ENCODE peak calls at places on chromosomes 12 and 14, in ten cellular contexts. Z, I, H, Q, M, O, P, D, G and W are unnamed samples.

GRCh38 chr12:8088574-8088973 is 6.5 kb downstream of the NECAP1 start:
- DNase-seq in G (no peak), M (no peak), I (no peak), Z (no peak), D (no peak), Q (no peak), P (no peak), H (no peak), O (peak; percentile 26), W (no peak)

GRCh38 chr14:64878775-64879634 is 702 bp downstream of the SPTB start:
- DNase-seq in P (no peak), H (peak; percentile 14), I (no peak), G (peak; percentile 87), Q (no peak), Z (no peak), M (no peak), O (peak; percentile 12), D (peak; percentile 11), W (no peak)

GRCh38 chr14:45199246-45199645 is 53.8 kb downstream of the MIS18BP1 start:
- DNase-seq in D (no peak), M (no peak), Z (no peak), O (no peak), G (no peak), I (no peak), Q (no peak), P (no peak), H (no peak), W (no peak)

GRCh38 chr14:25537846-25538455 is 488.0 kb upstream of the STXBP6 start:
- DNase-seq in I (peak; percentile 44), H (no peak), M (no peak), Z (no peak), P (no peak), G (no peak), D (peak; percentile 14), O (peak; percentile 28), Q (no peak), W (no peak)

GRCh38 chr12:49762468-49762847 is 21.1 kb downstream of the TMBIM6 start:
- DNase-seq in P (no peak), I (no peak), G (no peak), Z (no peak), D (no peak), O (no peak), H (no peak), Q (no peak), M (no peak), W (no peak)

GRCh38 chr12:65656904-65657351 is 167.4 kb upstream of the HMGA2 start:
- DNase-seq in P (no peak), I (no peak), Q (no peak), D (peak; percentile 26), O (no peak), Z (no peak), G (no peak), M (no peak), H (peak; percentile 45), W (no peak)

GRCh38 chr12:1122803-1123202 is 131.8 kb downstream of the ERC1 start:
- DNase-seq in Q (no peak), O (no peak), D (no peak), G (no peak), P (no peak), I (no peak), Z (no peak), H (no peak), M (no peak), W (no peak)

GRCh38 chr12:116559080-116559329 is 176 bp upstream of the MAP1LC3B2 start:
- DNase-seq in O (no peak), P (no peak), H (no peak), Z (no peak), I (no peak), Q (peak; percentile 78), M (no peak), D (no peak), G (no peak), W (no peak)

GRCh38 chr12:3559601-3560294 is 68.7 kb downstream of the PRMT8 start:
- DNase-seq in P (no peak), Z (no peak), D (no peak), I (no peak), M (peak; percentile 60), Q (no peak), O (no peak), H (no peak), G (no peak), W (no peak)

GRCh38 chr14:79325071-79325470 is 886.2 kb downstream of the DIO2 start:
- DNase-seq in D (no peak), Z (no peak), H (no peak), I (no peak), G (no peak), M (no peak), O (no peak), Q (no peak), P (no peak), W (no peak)
- TF ChIP-seq EP300 in D (no peak), Z (no peak), H (no peak), I (no peak), G (no peak), M (no peak), O (no peak), Q (no peak), P (no peak), W (no peak)

GRCh38 chr12:124400124-124400523 is 105.2 kb downstream of the RFLNA start:
- DNase-seq in I (no peak), H (no peak), Z (no peak), O (no peak), M (no peak), P (no peak), D (no peak), G (no peak), Q (no peak), W (no peak)

GRCh38 chr12:124401563-124402180 is 106.8 kb downstream of the RFLNA start:
- DNase-seq in P (no peak), D (no peak), H (no peak), G (no peak), Q (no peak), Z (no peak), O (no peak), M (no peak), I (no peak), W (no peak)

GRCh38 chr12:124397807-124398577 is 103.1 kb downstream of the RFLNA start:
- DNase-seq in P (peak; percentile 70), G (no peak), Z (peak; percentile 71), M (no peak), Q (no peak), D (peak; percentile 35), H (no peak), I (peak; percentile 92), O (peak; percentile 72), W (peak; percentile 93)

GRCh38 chr12:124398578-124399227 is 103.8 kb downstream of the RFLNA start:
- DNase-seq in H (no peak), P (peak; percentile 70), Z (peak; percentile 84), O (peak; percentile 60), D (no peak), Q (no peak), G (peak; percentile 96), M (peak; percentile 94), I (peak; percentile 48), W (peak; percentile 96)

DNA sequence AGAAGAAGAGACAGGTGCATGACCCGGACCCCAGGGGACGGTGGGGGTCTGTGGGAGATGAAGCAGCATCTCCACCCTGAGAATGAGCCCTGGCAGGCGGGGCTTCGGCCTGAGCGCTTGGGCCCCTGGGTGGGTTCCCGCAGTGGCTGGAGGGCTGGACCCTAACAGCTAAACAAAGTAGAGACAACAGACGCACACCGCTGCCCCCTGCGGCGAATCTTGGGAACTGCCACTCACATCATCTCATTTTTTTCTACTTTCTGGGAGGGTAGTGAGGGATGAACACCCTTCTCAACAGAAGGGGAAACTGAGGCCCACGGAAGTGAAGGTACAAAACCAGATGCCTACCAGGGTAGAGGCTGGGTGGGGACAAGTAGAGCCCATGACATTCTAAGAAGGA is 104.7 kb downstream of the RFLNA start:
- DNase-seq in Q (no peak), O (peak; percentile 42), I (no peak), D (peak; percentile 69), H (peak; percentile 69), M (no peak), G (no peak), P (no peak), Z (peak; percentile 61), W (no peak)
- TF ChIP-seq CTCF in Q (peak; percentile 64), O (peak; percentile 75), I (peak; percentile 61), D (peak; percentile 72), H (peak; percentile 63), M (peak; percentile 65), G (peak; percentile 76), P (peak; percentile 60), Z (peak; percentile 21), W (peak; percentile 74)

GRCh38 chr12:55631743-55632142 is 4.9 kb upstream of the OR10P1 start:
- DNase-seq in I (no peak), H (no peak), D (no peak), P (no peak), Z (no peak), G (no peak), O (no peak), M (no peak), Q (no peak), W (no peak)

GRCh38 chr12:55631056-55631455 is 5.6 kb upstream of the OR10P1 start:
- DNase-seq in P (no peak), G (no peak), I (no peak), O (no peak), D (no peak), H (no peak), Z (no peak), Q (no peak), M (no peak), W (no peak)

GRCh38 chr12:55626154-55626553 is 10.5 kb upstream of the OR10P1 start:
- DNase-seq in D (no peak), Q (no peak), Z (no peak), O (no peak), H (no peak), P (no peak), I (no peak), G (no peak), M (no peak), W (no peak)

GRCh38 chr12:55634186-55634585 is 2.5 kb upstream of the OR10P1 start:
- DNase-seq in O (no peak), Z (no peak), M (no peak), G (no peak), P (no peak), I (no peak), H (no peak), Q (no peak), D (no peak), W (no peak)

GRCh38 chr12:55629058-55629841 is 7.4 kb upstream of the OR10P1 start:
- DNase-seq in Q (no peak), H (no peak), M (no peak), P (no peak), G (no peak), O (no peak), I (no peak), Z (no peak), D (no peak), W (no peak)
- TF ChIP-seq EP300 in Q (no peak), H (no peak), M (no peak), P (no peak), G (no peak), O (no peak), I (no peak), Z (no peak), D (no peak), W (no peak)

DNA sequence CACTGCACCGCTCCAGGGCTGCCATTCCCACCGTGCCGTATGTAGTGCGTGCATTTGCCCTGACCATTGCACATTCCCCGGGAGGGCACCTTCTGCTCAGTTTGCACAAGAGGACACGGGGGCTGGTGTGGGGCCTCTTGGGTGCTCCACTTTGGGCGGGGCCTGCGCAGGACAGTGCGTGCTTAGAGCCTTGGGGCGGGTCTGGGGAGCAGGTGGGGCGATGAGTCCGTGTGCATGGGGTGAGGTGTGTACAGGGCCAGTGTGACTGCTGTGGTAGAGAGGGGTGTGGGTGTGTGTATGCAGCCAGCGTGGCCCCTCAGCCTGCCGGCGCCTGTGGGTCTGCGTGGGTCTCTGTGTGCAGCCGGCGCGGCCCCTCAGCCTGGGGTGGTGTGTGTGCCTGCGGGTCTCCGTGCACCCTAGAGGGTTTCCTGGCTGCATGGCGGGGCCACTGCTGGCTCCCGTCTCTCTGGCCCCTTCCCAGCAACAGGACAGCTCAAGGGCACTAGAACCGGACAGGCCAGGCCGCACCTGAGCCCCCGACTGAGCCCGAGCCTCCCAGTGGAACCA is 31.9 kb downstream of the FBRSL1 start:
- DNase-seq in M (no peak), O (no peak), P (no peak), G (no peak), H (no peak), I (no peak), Q (no peak), Z (no peak), D (no peak), W (no peak)
- TF ChIP-seq CTCF in M (no peak), O (no peak), P (no peak), G (no peak), H (no peak), I (no peak), Q (no peak), Z (no peak), D (no peak), W (no peak)